ENCODE peak calls at places on chromosomes 1 and 21, in nine cellular contexts. One of them, this sample, is unnamed.

GRCh38 chr1:33814166-33814565 is 49.7 kb upstream of the HMGB4 start:
- DNase-seq in GM12865: no peak
- DNase-seq in pancreas: no peak
- DNase-seq in EL: no peak
- DNase-seq in substantia nigra: no peak
- DNase-seq in activated CD4-positive, alpha-beta T cell treated with anti-CD3 and anti-CD28 coated beads for 1 hour: no peak
- DNase-seq in astrocyte of the spinal cord: no peak
- DNase-seq in HFFc6: peak
- DNase-seq in NCI-H2107: no peak
- DNase-seq in this sample: no peak

GRCh38 chr1:246959944-246960693 is 28.4 kb upstream of the AHCTF1 start:
- DNase-seq in pancreas: no peak
- DNase-seq in HFFc6: no peak
- DNase-seq in activated CD4-positive, alpha-beta T cell treated with anti-CD3 and anti-CD28 coated beads for 1 hour: no peak
- DNase-seq in astrocyte of the spinal cord: no peak
- DNase-seq in substantia nigra: no peak
- DNase-seq in GM12865: peak
- DNase-seq in EL: no peak
- DNase-seq in NCI-H2107: no peak
- DNase-seq in this sample: no peak

GRCh38 chr1:107617456-107617855 is 347.5 kb downstream of the VAV3 start:
- DNase-seq in pancreas: no peak
- DNase-seq in substantia nigra: no peak
- DNase-seq in EL: no peak
- DNase-seq in NCI-H2107: no peak
- DNase-seq in astrocyte of the spinal cord: no peak
- DNase-seq in HFFc6: no peak
- DNase-seq in GM12865: no peak
- DNase-seq in activated CD4-positive, alpha-beta T cell treated with anti-CD3 and anti-CD28 coated beads for 1 hour: no peak
- DNase-seq in this sample: no peak

GRCh38 chr1:24865168-24865567 is 64.9 kb downstream of the RUNX3 start:
- DNase-seq in HFFc6: no peak
- DNase-seq in pancreas: no peak
- DNase-seq in EL: no peak
- DNase-seq in activated CD4-positive, alpha-beta T cell treated with anti-CD3 and anti-CD28 coated beads for 1 hour: no peak
- DNase-seq in GM12865: no peak
- DNase-seq in NCI-H2107: no peak
- DNase-seq in substantia nigra: no peak
- DNase-seq in astrocyte of the spinal cord: no peak
- DNase-seq in this sample: no peak

GRCh38 chr1:207049974-207050391 is 1.0 kb downstream of the YOD1 start:
- DNase-seq in astrocyte of the spinal cord: peak
- DNase-seq in HFFc6: peak
- DNase-seq in substantia nigra: no peak
- DNase-seq in pancreas: peak
- DNase-seq in NCI-H2107: peak
- DNase-seq in activated CD4-positive, alpha-beta T cell treated with anti-CD3 and anti-CD28 coated beads for 1 hour: no peak
- DNase-seq in GM12865: peak
- DNase-seq in EL: peak
- DNase-seq in this sample: peak

GRCh38 chr1:119603695-119604094 is 44.4 kb downstream of the ZNF697 start:
- DNase-seq in substantia nigra: no peak
- DNase-seq in pancreas: no peak
- DNase-seq in astrocyte of the spinal cord: no peak
- DNase-seq in activated CD4-positive, alpha-beta T cell treated with anti-CD3 and anti-CD28 coated beads for 1 hour: no peak
- DNase-seq in GM12865: no peak
- DNase-seq in EL: peak
- DNase-seq in NCI-H2107: no peak
- DNase-seq in HFFc6: peak
- DNase-seq in this sample: no peak

GRCh38 chr1:6367381-6368007 is 26.1 kb downstream of the ACOT7 start:
- DNase-seq in NCI-H2107: no peak
- DNase-seq in activated CD4-positive, alpha-beta T cell treated with anti-CD3 and anti-CD28 coated beads for 1 hour: no peak
- DNase-seq in astrocyte of the spinal cord: no peak
- DNase-seq in substantia nigra: no peak
- DNase-seq in pancreas: no peak
- DNase-seq in EL: no peak
- DNase-seq in HFFc6: no peak
- DNase-seq in GM12865: no peak
- DNase-seq in this sample: no peak

GRCh38 chr21:41369915-41370839 is 8.3 kb downstream of the MX2 start:
- DNase-seq in pancreas: no peak
- DNase-seq in HFFc6: no peak
- DNase-seq in EL: no peak
- DNase-seq in GM12865: peak
- DNase-seq in NCI-H2107: no peak
- DNase-seq in activated CD4-positive, alpha-beta T cell treated with anti-CD3 and anti-CD28 coated beads for 1 hour: no peak
- DNase-seq in astrocyte of the spinal cord: no peak
- DNase-seq in substantia nigra: no peak
- DNase-seq in this sample: no peak

GRCh38 chr21:22231013-22231412 is 1232.8 kb downstream of the NCAM2 start:
- DNase-seq in pancreas: no peak
- DNase-seq in GM12865: no peak
- DNase-seq in astrocyte of the spinal cord: no peak
- DNase-seq in NCI-H2107: no peak
- DNase-seq in HFFc6: no peak
- DNase-seq in substantia nigra: no peak
- DNase-seq in activated CD4-positive, alpha-beta T cell treated with anti-CD3 and anti-CD28 coated beads for 1 hour: no peak
- DNase-seq in EL: no peak
- DNase-seq in this sample: no peak

GRCh38 chr1:1132042-1132927 is 16.4 kb upstream of the C1orf159 start:
- DNase-seq in EL: no peak
- DNase-seq in activated CD4-positive, alpha-beta T cell treated with anti-CD3 and anti-CD28 coated beads for 1 hour: no peak
- DNase-seq in NCI-H2107: no peak
- DNase-seq in pancreas: no peak
- DNase-seq in HFFc6: no peak
- DNase-seq in astrocyte of the spinal cord: no peak
- DNase-seq in GM12865: no peak
- DNase-seq in substantia nigra: no peak
- DNase-seq in this sample: peak

GRCh38 chr1:5728956-5729355 is 263.3 kb downstream of the NPHP4 start:
- DNase-seq in GM12865: no peak
- DNase-seq in astrocyte of the spinal cord: no peak
- DNase-seq in substantia nigra: no peak
- DNase-seq in pancreas: no peak
- DNase-seq in HFFc6: no peak
- DNase-seq in EL: no peak
- DNase-seq in activated CD4-positive, alpha-beta T cell treated with anti-CD3 and anti-CD28 coated beads for 1 hour: no peak
- DNase-seq in NCI-H2107: no peak
- DNase-seq in this sample: no peak

GRCh38 chr1:43979528-43980254 is 681 bp downstream of the B4GALT2 start:
- DNase-seq in pancreas: peak
- DNase-seq in activated CD4-positive, alpha-beta T cell treated with anti-CD3 and anti-CD28 coated beads for 1 hour: no peak
- DNase-seq in astrocyte of the spinal cord: peak
- DNase-seq in HFFc6: peak
- DNase-seq in NCI-H2107: no peak
- DNase-seq in EL: peak
- DNase-seq in substantia nigra: no peak
- DNase-seq in GM12865: peak
- DNase-seq in this sample: no peak

This sample was measured in prostate gland.